ENCODE peak calls at places on chromosomes 13 and 19, in six cellular contexts. V is breast epithelium, J is fibroblast of lung, A is adrenal gland, W is body of pancreas, L is endodermal cell. R is an unnamed sample.
A peak's percentile ranks its signal among the peaks of the same experiment; 100 is the strongest.

GRCh38 chr19:4636151-4636717 is 3.1 kb upstream of the TNFAIP8L1 start:
- DNase-seq in V (peak; percentile 67), J (peak; percentile 38), A (peak; percentile 60), W (peak; percentile 63), L (peak; percentile 92), R (peak; percentile 54)

GRCh38 chr13:42355118-42355840 is 83.3 kb downstream of the AKAP11 start:
- DNase-seq in V (no peak), J (peak; percentile 9), A (no peak), W (no peak), L (no peak), R (peak; percentile 49)

GRCh38 chr19:47157455-47158321 is 27.1 kb downstream of the SAE1 start:
- DNase-seq in V (no peak), J (peak; percentile 93), A (peak; percentile 48), W (peak; percentile 23), L (peak; percentile 91), R (no peak)

GRCh38 chr19:6484831-6485230 is 3.2 kb upstream of the DENND1C start:
- DNase-seq in V (no peak), J (no peak), A (no peak), W (no peak), L (no peak), R (no peak)

GRCh38 chr13:41691276-41691675 is 233.9 kb downstream of the RGCC start:
- DNase-seq in V (no peak), J (no peak), A (no peak), W (no peak), L (no peak), R (no peak)

GRCh38 chr13:109274188-109274821 is 512.1 kb downstream of the IRS2 start:
- DNase-seq in V (no peak), J (peak; percentile 85), A (peak; percentile 67), W (no peak), L (peak; percentile 86), R (no peak)

GRCh38 chr19:48992571-48993174 is 436 bp downstream of the GYS1 start:
- DNase-seq in V (no peak), J (no peak), A (peak; percentile 33), W (no peak), L (no peak), R (no peak)

GRCh38 chr19:17385878-17386611 is 8.0 kb downstream of the CCDC194 start:
- DNase-seq in V (peak; percentile 59), J (peak; percentile 28), A (peak; percentile 73), W (peak; percentile 53), L (peak; percentile 92), R (peak; percentile 60)

GRCh38 chr19:4971424-4971793 is 2.5 kb downstream of the KDM4B start:
- DNase-seq in V (no peak), J (no peak), A (peak; percentile 70), W (peak; percentile 56), L (peak; percentile 89), R (no peak)

GRCh38 chr19:53892981-53893325 is 11.0 kb downstream of the PRKCG start:
- DNase-seq in V (no peak), J (no peak), A (no peak), W (no peak), L (peak; percentile 72), R (no peak)

GRCh38 chr13:46489586-46490023 is 63.4 kb upstream of the LRCH1 start:
- DNase-seq in V (no peak), J (peak; percentile 88), A (no peak), W (no peak), L (no peak), R (peak; percentile 88)

GRCh38 chr13:21022694-21023325 is 38.6 kb downstream of the LATS2 start:
- DNase-seq in V (no peak), J (no peak), A (no peak), W (no peak), L (peak; percentile 55), R (no peak)

GRCh38 chr19:46213806-46214205 is 15.7 kb upstream of the IGFL1 start:
- DNase-seq in V (no peak), J (no peak), A (no peak), W (no peak), L (no peak), R (no peak)

GRCh38 chr13:85833938-85834337 is 34.7 kb upstream of the SLITRK6 start:
- DNase-seq in V (no peak), J (no peak), A (no peak), W (no peak), L (no peak), R (no peak)

GRCh38 chr19:4678881-4679379 is 8.8 kb upstream of the MYDGF start:
- DNase-seq in V (no peak), J (peak; percentile 23), A (peak; percentile 87), W (no peak), L (peak; percentile 98), R (no peak)

GRCh38 chr13:30196025-30196424 is 111.3 kb downstream of the KATNAL1 start:
- DNase-seq in V (no peak), J (peak; percentile 72), A (no peak), W (no peak), L (peak; percentile 89), R (peak; percentile 47)

GRCh38 chr19:58543826-58544590 is at the start of gene TRIM28:
- DNase-seq in V (peak; percentile 99), J (peak; percentile 99), A (peak; percentile 98), W (peak; percentile 99), L (peak; percentile 99), R (peak; percentile 99)

GRCh38 chr13:49980266-49980665 is 16.6 kb upstream of the TRIM13 start:
- DNase-seq in V (no peak), J (no peak), A (no peak), W (no peak), L (no peak), R (no peak)

GRCh38 chr13:42000836-42001235 is 39.9 kb upstream of the VWA8 start:
- DNase-seq in V (no peak), J (peak; percentile 54), A (no peak), W (no peak), L (no peak), R (no peak)

GRCh38 chr19:48342841-48343540 is 17.6 kb downstream of the EMP3 start:
- DNase-seq in V (no peak), J (peak; percentile 35), A (no peak), W (no peak), L (no peak), R (no peak)

GRCh38 chr19:41364546-41365391 is 820 bp upstream of the B9D2 start:
- DNase-seq in V (no peak), J (no peak), A (peak; percentile 45), W (no peak), L (no peak), R (no peak)

GRCh38 chr19:46441775-46442332 is 13.1 kb upstream of the PNMA8C start:
- DNase-seq in V (no peak), J (no peak), A (no peak), W (no peak), L (no peak), R (no peak)

GRCh38 chr19:52658595-52658994 is 20.4 kb upstream of the ZNF83 start:
- DNase-seq in V (no peak), J (no peak), A (no peak), W (no peak), L (no peak), R (no peak)

GRCh38 chr13:80036845-80037504 is 304.0 kb downstream of the SPRY2 start:
- DNase-seq in V (no peak), J (no peak), A (no peak), W (no peak), L (no peak), R (no peak)

GRCh38 chr13:95355491-95355890 is 54.2 kb upstream of the ABCC4 start:
- DNase-seq in V (no peak), J (peak; percentile 78), A (no peak), W (no peak), L (no peak), R (no peak)

GRCh38 chr19:11361037-11361770 is 6.0 kb downstream of the PLPPR2 start:
- DNase-seq in V (no peak), J (no peak), A (peak; percentile 79), W (peak; percentile 79), L (peak; percentile 99), R (no peak)

GRCh38 chr13:73403362-73404150 is 344.8 kb downstream of the KLF5 start:
- DNase-seq in V (no peak), J (peak; percentile 33), A (no peak), W (no peak), L (no peak), R (no peak)

GRCh38 chr13:40069173-40070044 is 413.9 kb downstream of the COG6 start:
- DNase-seq in V (peak; percentile 75), J (peak; percentile 46), A (peak; percentile 84), W (peak; percentile 82), L (peak; percentile 92), R (peak; percentile 39)
- H3K4me3 ChIP-seq in V (no peak overlapping the region), J (no peak overlapping the region), A (no peak overlapping the region), W (no peak overlapping the region), L (no peak overlapping the region), R (no peak overlapping the region)

GRCh38 chr19:22976248-22976647 is 26.7 kb downstream of the ZNF728 start:
- DNase-seq in V (no peak), J (no peak), A (no peak), W (no peak), L (no peak), R (no peak)
- H3K36me3 ChIP-seq in V (no peaks in the 10 kb centered on the region), J (no peaks in the 10 kb centered on the region), A (no peaks in the 10 kb centered on the region), W (no peaks in the 10 kb centered on the region), L (no peaks in the 10 kb centered on the region), R (no peaks in the 10 kb centered on the region)

DNA sequence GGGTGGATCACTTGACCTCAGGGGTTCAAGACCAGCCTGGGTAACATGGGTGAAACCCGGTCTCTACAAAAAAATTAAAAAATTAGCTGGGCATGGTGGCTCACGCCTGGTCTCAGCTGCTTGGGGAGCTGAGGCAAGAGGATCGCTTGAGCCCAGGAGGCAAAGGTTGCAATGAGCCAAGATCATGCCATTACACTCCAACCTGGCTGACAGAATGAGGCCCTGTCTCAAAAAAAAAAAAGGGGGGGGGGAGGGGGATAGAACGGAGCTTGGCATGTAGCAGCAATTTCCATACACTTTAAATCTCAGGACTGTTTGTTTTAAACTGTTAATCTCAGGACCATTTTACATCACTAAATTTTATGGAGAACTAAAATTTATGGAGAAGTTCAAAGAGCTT is 2.2 kb downstream of the ACP7 start:
- DNase-seq in V (no peak), J (no peak), A (no peak), W (no peak), L (no peak), R (no peak)
- H3K27me3 ChIP-seq in V (no peaks in the 10 kb centered on the region), J (peaks cover 22% of the 10 kb centered on the region), A (peaks cover 42% of the 10 kb centered on the region), W (peaks cover 6% of the 10 kb centered on the region), L (peaks cover 45% of the 10 kb centered on the region), R (no peaks in the 10 kb centered on the region)

GRCh38 chr19:33234736-33235135 is 9.1 kb upstream of the SLC7A10 start:
- DNase-seq in V (no peak), J (no peak), A (no peak), W (no peak), L (no peak), R (no peak)

GRCh38 chr19:33236696-33237390 is 11.2 kb upstream of the SLC7A10 start:
- DNase-seq in V (no peak), J (no peak), A (no peak), W (no peak), L (no peak), R (no peak)

GRCh38 chr19:33234092-33234491 is 8.4 kb upstream of the SLC7A10 start:
- DNase-seq in V (no peak), J (no peak), A (no peak), W (no peak), L (no peak), R (no peak)

GRCh38 chr19:33235269-33235995 is 9.8 kb upstream of the SLC7A10 start:
- DNase-seq in V (peak; percentile 84), J (peak; percentile 40), A (peak; percentile 87), W (peak; percentile 82), L (peak; percentile 96), R (peak; percentile 66)

DNA sequence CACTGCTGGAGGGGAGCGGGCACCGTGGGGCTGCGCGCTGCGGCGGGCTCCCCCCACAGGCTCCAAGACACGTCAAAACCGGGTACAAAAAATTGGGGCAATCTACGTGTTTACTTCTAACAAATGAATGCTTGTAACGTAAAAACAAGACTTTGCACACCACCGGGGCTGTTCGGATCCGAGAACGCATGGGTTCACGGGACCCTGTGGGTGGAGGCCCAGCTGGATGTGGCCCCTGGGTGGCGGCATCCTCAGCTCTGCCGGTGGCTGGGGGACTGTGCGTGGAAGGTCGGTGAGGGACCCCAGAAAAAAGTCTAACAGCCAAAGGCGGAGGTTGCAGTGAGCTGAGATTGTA is 10.3 kb upstream of the SLC7A10 start:
- DNase-seq in V (no peak), J (no peak), A (no peak), W (no peak), L (no peak), R (no peak)
- H3K4me3 ChIP-seq in V (no peak overlapping the region), J (no peak overlapping the region), A (no peak overlapping the region), W (no peak overlapping the region), L (no peak overlapping the region), R (no peak overlapping the region)